ENCODE peak calls at places on chromosomes 3 and 15, in nine cellular contexts. W, O, T, L, D, N, A, Z and K are unnamed samples. For H3K9me3, the result is how much of the 10 kb centered on the place peaks cover.

GRCh38 chr3:108406063-108406660 is 104.2 kb downstream of the MYH15 start:
- DNase-seq in O (no peak), W (peak), D (no peak), T (no peak), A (no peak), N (no peak), L (no peak), Z (no peak), K (no peak)

GRCh38 chr3:197327701-197328100 is 29.3 kb upstream of the DLG1 start:
- DNase-seq in T (no peak), Z (no peak), A (no peak), D (no peak), N (no peak), L (no peak), O (peak), W (peak), K (no peak)

GRCh38 chr3:118165413-118165812 is 869.2 kb downstream of the IGSF11 start:
- DNase-seq in Z (no peak), W (no peak), T (no peak), D (no peak), O (no peak), N (no peak), A (no peak), L (no peak), K (no peak)

GRCh38 chr3:170762081-170762480 is 107.9 kb downstream of the RPL22L1 start:
- DNase-seq in Z (no peak), A (no peak), N (no peak), O (no peak), L (no peak), W (peak), T (no peak), D (no peak), K (no peak)

GRCh38 chr15:77983091-77983707 is 94.3 kb downstream of the TBC1D2B start:
- DNase-seq in N (no peak), Z (no peak), T (no peak), O (no peak), A (no peak), L (no peak), W (no peak), D (no peak), K (no peak)

GRCh38 chr3:45010718-45011355 is 15.3 kb upstream of the CLEC3B start:
- DNase-seq in A (no peak), W (peak), Z (peak), L (no peak), O (peak), T (no peak), D (no peak), N (no peak), K (no peak)

GRCh38 chr3:43866529-43867353 is 176.0 kb downstream of the ABHD5 start:
- DNase-seq in N (no peak), T (no peak), O (no peak), A (peak), Z (no peak), W (peak), D (no peak), L (no peak), K (no peak)

GRCh38 chr3:13543251-13543650 is 5.7 kb upstream of the FBLN2 start:
- DNase-seq in T (no peak), Z (no peak), L (peak), N (no peak), W (peak), D (no peak), O (peak), A (no peak), K (no peak)

GRCh38 chr3:120800625-120801024 is 58.1 kb downstream of the GTF2E1 start:
- DNase-seq in Z (no peak), L (no peak), A (no peak), D (no peak), O (no peak), N (no peak), W (no peak), T (no peak), K (no peak)

GRCh38 chr15:73887481-73887880 is 14.1 kb downstream of the TBC1D21 start:
- DNase-seq in O (no peak), D (no peak), N (no peak), Z (no peak), T (no peak), A (no peak), W (no peak), L (no peak), K (no peak)

GRCh38 chr15:64850778-64851502 is 9.2 kb downstream of the PLEKHO2 start:
- DNase-seq in Z (no peak), O (no peak), L (no peak), T (no peak), W (no peak), N (no peak), D (no peak), A (no peak), K (no peak)

GRCh38 chr3:127608362-127608718 is 10.1 kb downstream of the MCM2 start:
- DNase-seq in A (no peak), W (no peak), L (peak), D (no peak), Z (no peak), O (peak), T (no peak), N (no peak), K (no peak)

GRCh38 chr3:29416514-29416913 is 135.6 kb downstream of the RBMS3 start:
- DNase-seq in T (no peak), D (no peak), W (no peak), A (no peak), L (no peak), N (no peak), Z (no peak), O (no peak), K (no peak)

GRCh38 chr3:178802993-178803693 is 266.9 kb downstream of the KCNMB2 start:
- DNase-seq in O (no peak), L (no peak), D (no peak), Z (no peak), A (no peak), N (no peak), W (peak), T (no peak), K (no peak)

GRCh38 chr3:53690521-53690920 is 155.7 kb downstream of the CHDH start:
- DNase-seq in A (no peak), W (no peak), D (no peak), Z (no peak), O (no peak), N (no peak), L (no peak), T (no peak), K (no peak)

GRCh38 chr3:53328750-53329149 is 18.6 kb downstream of the DCP1A start:
- DNase-seq in L (no peak), N (no peak), D (no peak), T (no peak), O (no peak), Z (no peak), W (no peak), A (no peak), K (no peak)

GRCh38 chr3:61960976-61961375 is 399.6 kb downstream of the PTPRG start:
- DNase-seq in T (no peak), O (no peak), W (peak), Z (no peak), L (no peak), D (no peak), N (no peak), A (no peak), K (no peak)

GRCh38 chr3:42159706-42160472 is 68.7 kb downstream of the TRAK1 start:
- DNase-seq in W (peak), N (peak), A (no peak), O (no peak), T (no peak), Z (peak), D (peak), L (peak), K (peak)

GRCh38 chr3:96106701-96107100 is 707.7 kb upstream of the EPHA6 start:
- DNase-seq in L (no peak), T (no peak), N (no peak), O (no peak), W (no peak), Z (no peak), D (no peak), A (no peak), K (no peak)

GRCh38 chr3:49650177-49650576 is 24.0 kb upstream of the APEH start:
- DNase-seq in O (no peak), W (no peak), Z (no peak), D (no peak), N (no peak), A (no peak), T (no peak), L (no peak), K (no peak)

GRCh38 chr3:49648354-49649057 is 25.6 kb upstream of the APEH start:
- DNase-seq in O (no peak), N (no peak), Z (no peak), A (no peak), T (no peak), W (no peak), L (peak), D (no peak), K (no peak)

GRCh38 chr3:49652218-49652921 is 21.8 kb upstream of the APEH start:
- DNase-seq in Z (no peak), T (no peak), N (no peak), W (no peak), D (no peak), O (no peak), A (no peak), L (peak), K (no peak)

GRCh38 chr3:49649576-49649975 is 24.6 kb upstream of the APEH start:
- DNase-seq in Z (no peak), L (peak), N (no peak), O (no peak), D (no peak), W (no peak), T (no peak), A (no peak), K (no peak)

GRCh38 chr3:49650651-49651050 is 23.5 kb upstream of the APEH start:
- DNase-seq in Z (no peak), N (no peak), W (no peak), D (no peak), L (peak), O (no peak), A (no peak), T (no peak), K (no peak)
- H3K9me3 ChIP-seq in Z (under half), N (under half), W (under half), D (under half), L (under half), O (under half), A (under half), T (under half), K (under half)

GRCh38 chr15:67072951-67073350 is 7.5 kb downstream of the SMAD3 start:
- DNase-seq in Z (no peak), W (no peak), L (no peak), O (no peak), D (no peak), T (no peak), N (no peak), A (no peak), K (no peak)

GRCh38 chr15:67077641-67078215 is 12.3 kb downstream of the SMAD3 start:
- DNase-seq in A (no peak), D (no peak), L (peak), T (no peak), Z (no peak), O (peak), N (no peak), W (no peak), K (no peak)

GRCh38 chr15:67074886-67075229 is 9.5 kb downstream of the SMAD3 start:
- DNase-seq in Z (no peak), N (no peak), T (no peak), L (no peak), W (peak), O (no peak), D (no peak), A (no peak), K (no peak)

GRCh38 chr15:67079361-67079760 is 14.0 kb downstream of the SMAD3 start:
- DNase-seq in A (no peak), Z (no peak), D (no peak), W (peak), T (no peak), N (no peak), O (peak), L (no peak), K (no peak)

GRCh38 chr15:67076147-67076843 is 10.9 kb downstream of the SMAD3 start:
- DNase-seq in Z (peak), D (no peak), W (peak), T (no peak), O (no peak), A (no peak), L (peak), N (no peak), K (no peak)
- H3K27ac ChIP-seq in Z (peak), D (no peak), W (peak), T (no peak), O (peak), A (peak), L (peak), N (no peak), K (no peak)

GRCh38 chr3:10434938-10435336 is 70.4 kb downstream of the ATP2B2 start:
- DNase-seq in Z (no peak), D (no peak), A (no peak), L (no peak), N (no peak), W (no peak), O (no peak), T (no peak), K (no peak)

GRCh38 chr3:10438902-10439610 is 66.3 kb downstream of the ATP2B2 start:
- DNase-seq in T (no peak), W (no peak), Z (no peak), O (no peak), L (no peak), D (no peak), N (no peak), A (no peak), K (no peak)

GRCh38 chr3:10437995-10438901 is 67.1 kb downstream of the ATP2B2 start:
- DNase-seq in T (no peak), N (no peak), W (peak), D (no peak), L (peak), O (peak), A (no peak), Z (no peak), K (no peak)

GRCh38 chr3:10435850-10436249 is 69.5 kb downstream of the ATP2B2 start:
- DNase-seq in W (no peak), O (no peak), N (no peak), A (no peak), T (no peak), Z (no peak), L (no peak), D (no peak), K (no peak)

DNA sequence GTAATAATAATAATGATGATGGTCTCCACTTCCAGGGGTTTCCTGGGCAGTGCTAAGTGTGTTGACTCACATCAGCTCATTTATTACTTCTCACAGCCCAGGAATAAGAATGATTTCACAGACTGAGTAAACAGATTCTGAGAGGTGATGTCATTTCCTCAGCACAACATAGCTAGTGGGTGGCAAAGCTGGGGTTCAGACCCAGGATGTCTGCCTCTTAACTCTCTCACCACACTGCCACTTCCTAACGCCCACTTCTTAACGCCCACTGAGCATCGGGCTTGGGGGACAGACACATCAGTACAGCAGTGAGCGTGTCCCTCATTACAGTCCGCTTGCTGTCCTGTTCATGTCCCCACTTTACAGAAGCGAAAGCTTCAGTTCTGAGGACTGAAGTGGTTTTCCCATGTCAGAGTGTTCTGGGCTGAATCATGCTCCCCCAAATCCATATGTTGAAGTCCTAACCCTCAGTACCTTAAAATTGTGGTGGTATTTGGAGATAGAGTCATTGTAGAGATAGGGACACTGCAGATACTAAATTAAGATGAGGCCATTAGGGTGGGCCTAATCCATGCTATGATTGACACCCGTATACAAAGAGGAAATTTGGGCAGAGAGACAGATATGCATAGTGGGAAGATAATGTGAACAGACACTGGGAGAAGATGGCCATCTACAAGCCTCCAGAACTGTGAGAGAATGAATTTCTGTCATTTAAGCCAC is 68.0 kb downstream of the ATP2B2 start:
- DNase-seq in L (no peak), W (peak), A (no peak), Z (peak), T (no peak), O (no peak), N (no peak), D (no peak), K (no peak)
- H3K4me3 ChIP-seq in L (no peak), W (no peak), A (no peak), Z (no peak), T (no peak), O (no peak), N (no peak), D (no peak), K (no peak)

DNA sequence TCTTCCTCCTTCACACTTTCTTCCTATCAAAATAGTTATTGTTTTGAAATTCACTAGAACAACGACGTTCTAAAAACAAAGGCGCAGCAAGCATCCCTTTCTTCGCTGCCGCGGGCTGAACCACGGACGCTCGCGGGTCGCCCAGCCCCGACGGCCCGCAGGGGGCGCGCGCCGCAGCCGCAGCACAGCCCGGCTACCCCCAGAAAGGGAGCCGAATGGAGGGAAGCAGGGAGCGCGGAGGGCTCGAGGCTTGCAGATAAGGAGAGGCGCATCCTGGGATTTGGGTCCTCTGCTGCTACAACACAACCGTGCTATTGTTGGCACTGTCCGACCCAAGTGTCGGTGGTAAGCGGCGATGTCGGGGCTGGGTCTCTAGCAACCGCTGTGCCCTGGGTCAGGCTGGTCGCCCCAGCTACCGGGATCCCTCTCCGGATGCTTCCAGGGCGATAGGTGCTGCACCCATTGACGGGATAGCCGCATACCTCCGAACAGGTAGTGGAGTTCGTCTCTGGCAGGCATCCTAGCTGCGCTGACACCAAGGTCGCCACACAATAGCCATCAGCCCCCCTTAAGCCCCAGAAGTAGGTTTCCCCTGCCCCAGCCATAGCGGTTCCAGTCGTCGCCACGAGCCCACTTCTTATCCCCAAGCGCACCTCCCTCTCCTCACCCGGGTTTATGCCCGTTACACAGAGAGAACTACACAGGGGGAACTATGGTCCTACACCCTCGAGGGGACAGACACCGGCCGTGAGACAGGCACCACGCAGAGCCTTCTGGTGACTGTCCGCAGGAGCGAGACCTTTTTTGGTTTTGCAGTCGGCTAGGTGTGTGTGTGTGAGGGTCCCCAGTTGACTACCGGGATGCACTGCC is 6.0 kb downstream of the ONECUT1 start:
- DNase-seq in L (no peak), Z (peak), D (peak), T (no peak), A (no peak), O (no peak), N (peak), W (no peak), K (peak)
- H3K9me3 ChIP-seq in L (under half), Z (under half), D (under half), T (under half), A (under half), O (under half), N (under half), W (under half), K (under half)

GRCh38 chr15:70036585-70037343 is 61.0 kb downstream of the TLE3 start:
- DNase-seq in W (no peak), Z (no peak), L (no peak), D (peak), T (no peak), A (no peak), N (no peak), O (no peak), K (no peak)

GRCh38 chr15:70034596-70034995 is 63.1 kb downstream of the TLE3 start:
- DNase-seq in A (no peak), W (no peak), L (no peak), T (no peak), D (peak), O (no peak), Z (no peak), N (no peak), K (no peak)

GRCh38 chr15:70035051-70035718 is 62.5 kb downstream of the TLE3 start:
- DNase-seq in Z (no peak), A (no peak), O (no peak), D (peak), T (no peak), W (no peak), L (no peak), N (no peak), K (no peak)

GRCh38 chr15:70034141-70034540 is 63.6 kb downstream of the TLE3 start:
- DNase-seq in N (no peak), D (peak), Z (no peak), T (no peak), W (no peak), O (no peak), A (no peak), L (no peak), K (no peak)

GRCh38 chr15:70035719-70036077 is 62.0 kb downstream of the TLE3 start:
- DNase-seq in W (no peak), Z (no peak), N (no peak), T (no peak), L (no peak), O (no peak), D (no peak), A (no peak), K (no peak)
- H3K27ac ChIP-seq in W (no peak), Z (no peak), N (no peak), T (no peak), L (no peak), O (no peak), D (no peak), A (no peak), K (no peak)